ENCODE peak calls at places on chromosomes 1 and 21, in four cellular contexts. K is astrocyte, D is endothelial cell of umbilical vein, Q is left lung. V is an unnamed sample.
A peak's percentile ranks its signal among the peaks of the same experiment; 100 is the strongest.

GRCh38 chr1:56472860-56473259 is 106.5 kb downstream of the PLPP3 start:
- DNase-seq in Q (no peak), K (no peak), D (no peak), V (no peak)

GRCh38 chr1:2104621-2105427 is 54.6 kb downstream of the PRKCZ start:
- DNase-seq in D (no peak), Q (peak; percentile 86), K (no peak), V (no peak)

GRCh38 chr1:19654886-19655717 is 9.6 kb upstream of the HTR6 start:
- DNase-seq in D (no peak), K (no peak), Q (no peak), V (no peak)

GRCh38 chr1:44405041-44405803 is at the start of gene RNF220:
- DNase-seq in D (peak; percentile 75), K (peak; percentile 71), Q (peak; percentile 88), V (no peak)

GRCh38 chr1:60132985-60133673 is 59.6 kb upstream of the C1orf87 start:
- DNase-seq in D (peak; percentile 50), K (peak; percentile 91), Q (no peak), V (no peak)

GRCh38 chr1:234862944-234863515 is 253.1 kb upstream of the IRF2BP2 start:
- DNase-seq in K (peak; percentile 54), D (peak; percentile 96), Q (no peak), V (no peak)

GRCh38 chr1:103156966-103157365 is 48.6 kb upstream of the COL11A1 start:
- DNase-seq in Q (no peak), D (no peak), K (peak; percentile 92), V (no peak)

GRCh38 chr1:10839188-10839770 is 42.8 kb upstream of the CASZ1 start:
- DNase-seq in K (no peak), D (no peak), Q (peak; percentile 21), V (no peak)

GRCh38 chr1:108590947-108591346 is 31.0 kb downstream of the EEIG2 start:
- DNase-seq in Q (no peak), D (peak; percentile 97), K (peak; percentile 97), V (no peak)

GRCh38 chr1:68331117-68331865 is 99.0 kb upstream of the WLS start:
- DNase-seq in D (peak; percentile 87), K (peak; percentile 98), Q (no peak), V (no peak)

GRCh38 chr1:33182452-33182851 is 609 bp upstream of the TRIM62 start:
- DNase-seq in D (no peak), K (peak; percentile 68), Q (no peak), V (no peak)

GRCh38 chr1:32915766-32916455 is 14.7 kb upstream of the TMEM54 start:
- DNase-seq in D (no peak), K (no peak), Q (no peak), V (no peak)

GRCh38 chr21:18298228-18298627 is 53.6 kb downstream of the CHODL start:
- DNase-seq in D (no peak), Q (no peak), K (no peak), V (no peak)

GRCh38 chr1:26787381-26787705 is 407 bp upstream of the PIGV start:
- DNase-seq in K (peak; percentile 59), Q (no peak), D (no peak), V (no peak)

GRCh38 chr1:92519043-92519442 is 32.3 kb upstream of the GFI1 start:
- DNase-seq in Q (no peak), K (no peak), D (no peak), V (no peak)

GRCh38 chr21:43585924-43586411 is 73.3 kb downstream of the HSF2BP start:
- DNase-seq in K (peak; percentile 100), D (peak; percentile 99), Q (no peak), V (no peak)

GRCh38 chr1:236099622-236100021 is 34.7 kb upstream of the NID1 start:
- DNase-seq in Q (no peak), K (peak; percentile 4), D (no peak), V (no peak)

GRCh38 chr1:18069903-18070302 is 37.7 kb upstream of the IGSF21 start:
- DNase-seq in D (no peak), Q (no peak), K (no peak), V (no peak)

GRCh38 chr21:34546556-34546955 is 34.5 kb upstream of the KCNE1 start:
- DNase-seq in Q (no peak), K (no peak), D (peak; percentile 75), V (no peak)
- TF ChIP-seq CTCF in Q (no peak), K (no peak), D (no peak), V (no peak)

GRCh38 chr1:84973493-84974334 is 23.2 kb downstream of the MCOLN2 start:
- DNase-seq in D (no peak), Q (no peak), K (no peak), V (no peak)

GRCh38 chr1:84969489-84970250 is 27.2 kb downstream of the MCOLN2 start:
- DNase-seq in Q (no peak), K (no peak), D (no peak), V (no peak)

GRCh38 chr1:84972377-84972987 is 24.4 kb downstream of the MCOLN2 start:
- DNase-seq in D (peak; percentile 36), K (no peak), Q (no peak), V (no peak)

GRCh38 chr1:84975035-84975434 is 21.9 kb downstream of the MCOLN2 start:
- DNase-seq in Q (no peak), D (no peak), K (no peak), V (no peak)

GRCh38 chr1:84971957-84972356 is 25.0 kb downstream of the MCOLN2 start:
- DNase-seq in K (no peak), Q (no peak), D (no peak), V (no peak)
- H3K4me3 ChIP-seq in K (no peak overlapping the region), Q (no peak overlapping the region), D (no peak overlapping the region), V (no peak overlapping the region)

GRCh38 chr1:6490181-6491075 is 1.0 kb downstream of the PLEKHG5 start:
- DNase-seq in D (peak; percentile 57), K (peak; percentile 69), Q (peak; percentile 89), V (peak; percentile 67)
- TF ChIP-seq CTCF in D (no peak), K (no peak), Q (peak; percentile 31), V (peak; percentile 66)

GRCh38 chr1:168472244-168472643 is 71.6 kb downstream of the XCL2 start:
- DNase-seq in K (no peak), D (no peak), Q (no peak), V (no peak)

GRCh38 chr1:168474322-168474721 is 69.5 kb downstream of the XCL2 start:
- DNase-seq in Q (no peak), K (no peak), D (no peak), V (no peak)

GRCh38 chr1:168470821-168471473 is 72.8 kb downstream of the XCL2 start:
- DNase-seq in Q (no peak), K (peak; percentile 95), D (no peak), V (no peak)

GRCh38 chr1:168469690-168470089 is 74.1 kb downstream of the XCL2 start:
- DNase-seq in K (peak; percentile 94), Q (no peak), D (peak; percentile 17), V (no peak)

DNA sequence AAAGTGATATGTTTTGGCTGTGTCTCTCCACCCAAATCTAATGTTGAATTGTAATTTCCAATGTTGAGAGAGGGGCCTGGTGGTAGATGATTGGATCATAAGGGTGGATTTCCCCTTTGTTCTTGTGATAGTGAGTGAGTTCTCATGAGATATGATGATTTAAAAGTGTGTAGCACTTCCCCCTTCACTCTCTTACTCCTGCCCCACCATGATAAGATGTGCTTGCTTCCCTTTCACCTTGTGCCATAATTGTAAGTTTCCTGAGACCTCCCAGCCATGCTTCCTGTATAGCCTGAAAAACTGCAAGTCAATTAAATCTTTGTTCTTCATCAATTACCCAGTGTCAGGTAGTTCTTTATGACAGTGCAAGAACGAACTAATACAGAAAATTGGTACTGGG is 70.6 kb downstream of the XCL2 start:
- DNase-seq in K (no peak), Q (no peak), D (no peak), V (no peak)
- H3K4me3 ChIP-seq in K (no peak overlapping the region), Q (no peak overlapping the region), D (no peak overlapping the region), V (no peak overlapping the region)

DNA sequence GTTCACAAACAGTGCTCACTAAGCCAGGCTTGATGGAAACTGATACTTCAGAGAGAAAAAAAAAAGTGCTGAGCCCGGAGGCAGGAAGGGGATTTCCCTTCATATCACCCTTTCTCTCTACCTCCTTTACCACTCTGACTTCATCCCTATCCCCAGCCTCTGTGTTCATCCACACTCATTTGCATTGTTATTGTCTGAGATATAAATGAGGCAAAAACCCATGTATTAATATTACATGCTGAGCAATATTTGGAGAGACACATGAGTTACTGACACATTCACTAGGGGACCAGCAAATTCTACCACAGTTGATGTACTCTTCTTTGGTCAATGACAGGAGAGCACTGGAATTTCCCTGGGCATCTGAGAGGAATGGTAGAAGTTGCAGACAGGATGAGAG is 175.8 kb downstream of the TNFSF18 start:
- DNase-seq in D (peak; percentile 33), K (no peak), Q (no peak), V (no peak)
- TF ChIP-seq CTCF in D (no peak), K (no peak), Q (no peak), V (no peak)

GRCh38 chr21:33355996-33356395 is 31.2 kb downstream of the IFNAR1 start:
- DNase-seq in Q (no peak), D (no peak), K (no peak), V (no peak)

GRCh38 chr21:33355355-33355754 is 30.6 kb downstream of the IFNAR1 start:
- DNase-seq in Q (no peak), D (peak; percentile 20), K (no peak), V (no peak)

GRCh38 chr21:33345751-33346238 is 21.0 kb downstream of the IFNAR1 start:
- DNase-seq in D (no peak), Q (no peak), K (no peak), V (no peak)

GRCh38 chr21:33348728-33349127 is 24.0 kb downstream of the IFNAR1 start:
- DNase-seq in K (no peak), Q (no peak), D (peak; percentile 81), V (no peak)

GRCh38 chr21:33350676-33351075 is 25.9 kb downstream of the IFNAR1 start:
- DNase-seq in Q (no peak), D (no peak), K (no peak), V (no peak)
- H3K4me3 ChIP-seq in Q (no peak overlapping the region), D (no peak overlapping the region), K (no peak overlapping the region), V (no peak overlapping the region)

GRCh38 chr21:15065381-15066230 is 806 bp upstream of the NRIP1 start:
- DNase-seq in Q (peak; percentile 86), K (peak; percentile 85), D (peak; percentile 67), V (peak; percentile 65)

GRCh38 chr21:15066231-15066577 is 1.4 kb upstream of the NRIP1 start:
- DNase-seq in Q (no peak), K (no peak), D (peak; percentile 54), V (no peak)

GRCh38 chr21:15076730-15077129 is 11.9 kb upstream of the NRIP1 start:
- DNase-seq in D (no peak), K (no peak), Q (no peak), V (no peak)

GRCh38 chr21:15071012-15071411 is 6.2 kb upstream of the NRIP1 start:
- DNase-seq in K (no peak), D (no peak), Q (no peak), V (no peak)
- TF ChIP-seq CTCF in K (no peak), D (no peak), Q (no peak), V (no peak)